ENCODE peak calls at places on chromosomes 6 and 20, in five cellular contexts. I is foreskin fibroblast, A is dorsolateral prefrontal cortex, C is putamen, B is omental fat pad. E is an unnamed sample.

GRCh38 chr6:43142101-43142500 is 29.0 kb upstream of the SRF start:
- DNase-seq in I (no peak), A (no peak), C (no peak), B (no peak), E (no peak)

GRCh38 chr6:160238786-160239751 is 19.6 kb downstream of the SLC22A2 start:
- DNase-seq in I (peak), A (no peak), C (no peak), B (no peak), E (no peak)

GRCh38 chr6:67887747-67888545 is 747.1 kb upstream of the ADGRB3 start:
- DNase-seq in I (no peak), A (no peak), C (no peak), B (no peak), E (no peak)

GRCh38 chr6:136782021-136782770 is 10.1 kb downstream of the MAP3K5 start:
- DNase-seq in I (peak), A (no peak), C (no peak), B (no peak), E (no peak)

GRCh38 chr6:165732696-165733486 is 69.8 kb upstream of the PDE10A start:
- DNase-seq in I (no peak), A (no peak), C (no peak), B (no peak), E (no peak)

GRCh38 chr6:127366281-127367022 is 23.0 kb upstream of the ECHDC1 start:
- DNase-seq in I (peak), A (no peak), C (no peak), B (no peak), E (no peak)

GRCh38 chr6:158023597-158023939 is 41.9 kb downstream of the SYNJ2 start:
- DNase-seq in I (no peak), A (no peak), C (no peak), B (no peak), E (no peak)

GRCh38 chr6:115551510-115551909 is 509.2 kb downstream of the FRK start:
- DNase-seq in I (no peak), A (no peak), C (peak), B (no peak), E (no peak)

GRCh38 chr20:2751868-2752630 is 48.4 kb downstream of the CPXM1 start:
- DNase-seq in I (peak), A (no peak), C (no peak), B (no peak), E (no peak)

GRCh38 chr6:14454467-14454763 is 336.8 kb downstream of the CD83 start:
- DNase-seq in I (no peak), A (no peak), C (no peak), B (no peak), E (no peak)

GRCh38 chr6:113596907-113597583 is 260.1 kb upstream of the MARCKS start:
- DNase-seq in I (peak), A (no peak), C (no peak), B (no peak), E (no peak)

GRCh38 chr6:1619106-1619665 is 9.5 kb downstream of the FOXC1 start:
- DNase-seq in I (no peak), A (no peak), C (no peak), B (no peak), E (no peak)

GRCh38 chr20:38863024-38863851 is 57.7 kb downstream of the PPP1R16B start:
- DNase-seq in I (no peak), A (no peak), C (no peak), B (no peak), E (no peak)

GRCh38 chr6:11246722-11247121 is 14.3 kb upstream of the NEDD9 start:
- DNase-seq in I (no peak), A (no peak), C (no peak), B (no peak), E (no peak)

GRCh38 chr6:14922306-14922705 is 323.6 kb upstream of the JARID2 start:
- DNase-seq in I (peak), A (peak), C (peak), B (no peak), E (peak)

GRCh38 chr6:147203311-147204059 is 732 bp upstream of the STXBP5 start:
- DNase-seq in I (peak), A (peak), C (peak), B (peak), E (peak)

GRCh38 chr6:113458368-113459010 is 398.7 kb upstream of the MARCKS start:
- DNase-seq in I (peak), A (no peak), C (no peak), B (no peak), E (no peak)

GRCh38 chr6:72620866-72621242 is 1.0 kb upstream of the KCNQ5 start:
- DNase-seq in I (no peak), A (no peak), C (no peak), B (no peak), E (peak)

GRCh38 chr6:67698534-67698933 is 936.5 kb upstream of the ADGRB3 start:
- DNase-seq in I (no peak), A (no peak), C (no peak), B (no peak), E (no peak)

GRCh38 chr6:3393796-3394195 is 63.1 kb downstream of the SLC22A23 start:
- DNase-seq in I (no peak), A (no peak), C (no peak), B (no peak), E (no peak)

GRCh38 chr20:33944914-33945313 is 48.8 kb upstream of the RALY start:
- DNase-seq in I (no peak), A (no peak), C (no peak), B (no peak), E (no peak)

GRCh38 chr20:20582733-20583132 is 129.7 kb downstream of the RALGAPA2 start:
- DNase-seq in I (no peak), A (no peak), C (no peak), B (no peak), E (no peak)

GRCh38 chr6:137823826-137824501 is 43.1 kb upstream of the TNFAIP3 start:
- DNase-seq in I (peak), A (no peak), C (peak), B (no peak), E (no peak)

GRCh38 chr20:52102126-52102525 is 89.5 kb downstream of the ZFP64 start:
- DNase-seq in I (no peak), A (no peak), C (no peak), B (no peak), E (no peak)

GRCh38 chr6:125421853-125422252 is 120.1 kb upstream of the HDDC2 start:
- DNase-seq in I (no peak), A (no peak), C (no peak), B (no peak), E (peak)

GRCh38 chr6:38567436-38567835 is 72.3 kb downstream of the BTBD9 start:
- DNase-seq in I (peak), A (peak), C (no peak), B (peak), E (no peak)

GRCh38 chr6:2639167-2639566 is 111.6 kb downstream of the MYLK4 start:
- DNase-seq in I (no peak), A (no peak), C (no peak), B (no peak), E (no peak)

GRCh38 chr20:6663104-6663503 is 104.4 kb upstream of the BMP2 start:
- DNase-seq in I (peak), A (no peak), C (no peak), B (no peak), E (no peak)

GRCh38 chr6:157174731-157175130 is 148.6 kb downstream of the TMEM242 start:
- DNase-seq in I (no peak), A (no peak), C (no peak), B (no peak), E (no peak)